ENCODE peak calls at places on chromosomes 11 and 22, in ten cellular contexts. S, X, L, H, M, Y, P, T, G and U are unnamed samples.

GRCh38 chr11:126080206-126080941 is 17.7 kb upstream of the CDON start:
- DNase-seq in T (no peak), X (peak), G (no peak), M (peak), P (no peak), H (no peak), S (no peak), L (no peak), Y (no peak), U (no peak)

GRCh38 chr22:36331306-36331911 is 56.4 kb downstream of the MYH9 start:
- DNase-seq in H (peak), T (peak), X (peak), G (peak), M (peak), S (peak), L (peak), Y (peak), P (peak), U (peak)

GRCh38 chr11:79431535-79431934 is 9.3 kb downstream of the TENM4 start:
- DNase-seq in P (no peak), H (no peak), X (no peak), Y (no peak), S (no peak), T (no peak), M (peak), L (no peak), G (no peak), U (peak)

GRCh38 chr22:35150163-35151107 is 84.5 kb downstream of the ISX start:
- DNase-seq in G (peak), T (peak), H (peak), S (peak), X (no peak), P (peak), L (peak), Y (peak), M (peak), U (peak)

GRCh38 chr22:27881404-27881803 is 37.7 kb downstream of the PITPNB start:
- DNase-seq in L (no peak), H (no peak), M (no peak), Y (no peak), X (no peak), P (peak), G (peak), S (no peak), T (peak), U (peak)

GRCh38 chr11:69425895-69426544 is 55.4 kb upstream of the LINC01488 start:
- DNase-seq in T (no peak), H (no peak), P (no peak), G (no peak), Y (no peak), M (no peak), L (no peak), X (no peak), S (peak), U (no peak)

GRCh38 chr11:107844041-107844440 is 14.5 kb downstream of the SLC35F2 start:
- DNase-seq in H (no peak), Y (no peak), G (peak), L (no peak), P (no peak), M (peak), X (no peak), T (peak), S (no peak), U (no peak)

GRCh38 chr22:40898850-40899357 is 37.0 kb upstream of the DNAJB7 start:
- DNase-seq in M (peak), X (peak), G (peak), H (no peak), L (no peak), S (peak), P (peak), T (peak), Y (no peak), U (peak)

GRCh38 chr11:35725880-35726279 is 63.3 kb downstream of the TRIM44 start:
- DNase-seq in Y (no peak), L (no peak), G (peak), X (no peak), H (no peak), P (no peak), S (no peak), M (peak), T (peak), U (peak)

GRCh38 chr11:103594283-103594682 is 442.2 kb upstream of the DDI1 start:
- DNase-seq in X (no peak), M (no peak), T (no peak), L (no peak), P (no peak), H (no peak), Y (no peak), S (no peak), G (no peak), U (no peak)

GRCh38 chr11:72433455-72434061 is 773 bp downstream of the CLPB start:
- DNase-seq in P (no peak), S (no peak), L (peak), Y (no peak), T (no peak), H (no peak), X (no peak), M (no peak), G (no peak), U (no peak)

GRCh38 chr11:68341557-68342458 is 29.4 kb downstream of the LRP5 start:
- DNase-seq in G (no peak), L (no peak), Y (no peak), T (no peak), M (no peak), H (no peak), X (no peak), P (no peak), S (no peak), U (no peak)

GRCh38 chr11:32902089-32902665 is 9.6 kb downstream of the QSER1 start:
- DNase-seq in X (no peak), T (no peak), P (no peak), M (no peak), Y (no peak), G (no peak), S (no peak), H (no peak), L (peak), U (no peak)

GRCh38 chr11:1317432-1317831 is 8.0 kb upstream of the TOLLIP start:
- DNase-seq in S (no peak), L (no peak), X (no peak), Y (no peak), H (no peak), T (no peak), G (no peak), P (no peak), M (no peak), U (no peak)

GRCh38 chr11:35234836-35235235 is 95.9 kb downstream of the CD44 start:
- DNase-seq in Y (no peak), P (no peak), S (no peak), H (no peak), M (no peak), G (no peak), L (no peak), T (no peak), X (no peak), U (no peak)

GRCh38 chr11:77725433-77725832 is 87.8 kb upstream of the CLNS1A start:
- DNase-seq in X (no peak), M (no peak), Y (no peak), L (no peak), S (no peak), G (no peak), T (no peak), P (no peak), H (no peak), U (no peak)